ENCODE peak calls at places on chromosomes 7 and 10, in ten cellular contexts. X is right atrium auricular region; F is H9; I is cardiac muscle cell; U is activated CD8-positive, alpha-beta T cell treated with anti-CD3 and anti-CD28 coated beads for 36 hours; B is bronchial epithelial cell; Q is HFF-Myc; W is OCI-LY7; Z is spleen; M is lower lobe of right lung. G is an unnamed sample.
A peak's percentile ranks its signal among the peaks of the same experiment; 100 is the strongest.

GRCh38 chr10:118805146-118805545 is 50.4 kb upstream of the CACUL1 start:
- DNase-seq in X (no peak), F (no peak), I (no peak), U (no peak), B (no peak), Q (no peak), W (no peak), Z (no peak), M (no peak), G (no peak)

GRCh38 chr10:23331567-23332290 is 12.9 kb downstream of the C10orf67 start:
- DNase-seq in X (no peak), F (no peak), I (peak; percentile 91), U (no peak), B (peak; percentile 99), Q (no peak), W (no peak), Z (no peak), M (no peak), G (no peak)

GRCh38 chr10:24513155-24513554 is 210.5 kb downstream of the ARHGAP21 start:
- DNase-seq in X (no peak), F (no peak), I (peak; percentile 47), U (peak; percentile 19), B (peak; percentile 10), Q (peak; percentile 9), W (no peak), Z (no peak), M (no peak), G (no peak)

GRCh38 chr7:73708961-73709360 is 10.5 kb downstream of the STX1A start:
- DNase-seq in X (no peak), F (no peak), I (no peak), U (no peak), B (no peak), Q (no peak), W (no peak), Z (no peak), M (no peak), G (no peak)

GRCh38 chr7:92609921-92610518 is 19.8 kb upstream of the FAM133B start:
- DNase-seq in X (no peak), F (no peak), I (peak; percentile 46), U (no peak), B (peak; percentile 47), Q (no peak), W (peak; percentile 52), Z (no peak), M (no peak), G (no peak)

GRCh38 chr7:34357068-34357467 is 300.9 kb upstream of the NPSR1 start:
- DNase-seq in X (no peak), F (no peak), I (no peak), U (no peak), B (peak; percentile 50), Q (no peak), W (no peak), Z (no peak), M (no peak), G (no peak)

GRCh38 chr7:3461923-3462322 is 160.9 kb downstream of the SDK1 start:
- DNase-seq in X (no peak), F (no peak), I (no peak), U (peak; percentile 87), B (no peak), Q (no peak), W (no peak), Z (no peak), M (no peak), G (no peak)

GRCh38 chr7:47292832-47293309 is 289.0 kb downstream of the TNS3 start:
- DNase-seq in X (no peak), F (no peak), I (peak; percentile 34), U (no peak), B (peak; percentile 5), Q (no peak), W (no peak), Z (no peak), M (no peak), G (no peak)

GRCh38 chr7:57424515-57425238 is 25.3 kb upstream of the ZNF716 start:
- DNase-seq in X (no peak), F (no peak), I (no peak), U (no peak), B (no peak), Q (no peak), W (no peak), Z (no peak), M (no peak), G (no peak)

GRCh38 chr7:57425239-57425944 is 24.6 kb upstream of the ZNF716 start:
- DNase-seq in X (no peak), F (no peak), I (no peak), U (no peak), B (no peak), Q (no peak), W (no peak), Z (no peak), M (no peak), G (no peak)

GRCh38 chr7:57427146-57427545 is 22.8 kb upstream of the ZNF716 start:
- DNase-seq in X (no peak), F (no peak), I (no peak), U (no peak), B (no peak), Q (no peak), W (no peak), Z (no peak), M (no peak), G (no peak)

GRCh38 chr7:57426629-57427003 is 23.4 kb upstream of the ZNF716 start:
- DNase-seq in X (no peak), F (no peak), I (no peak), U (no peak), B (no peak), Q (no peak), W (no peak), Z (no peak), M (no peak), G (no peak)

GRCh38 chr7:57425969-57426628 is 23.9 kb upstream of the ZNF716 start:
- DNase-seq in X (no peak), F (no peak), I (no peak), U (peak; percentile 2), B (no peak), Q (no peak), W (no peak), Z (no peak), M (no peak), G (no peak)
- TF ChIP-seq CTCF in X (no peak), F (no peak), I (no peak), U (peak; percentile 48), B (peak; percentile 7), Q (peak; percentile 21), W (peak; percentile 63), Z (no peak), M (peak; percentile 21), G (peak; percentile 19)

GRCh38 chr7:37446371-37446770 is 2.3 kb downstream of the ELMO1 start:
- DNase-seq in X (no peak), F (no peak), I (peak; percentile 29), U (no peak), B (no peak), Q (no peak), W (no peak), Z (no peak), M (no peak), G (no peak)
- TF ChIP-seq CTCF in X (no peak), F (no peak), I (no peak), U (no peak), B (no peak), Q (no peak), W (no peak), Z (no peak), M (no peak), G (no peak)

DNA sequence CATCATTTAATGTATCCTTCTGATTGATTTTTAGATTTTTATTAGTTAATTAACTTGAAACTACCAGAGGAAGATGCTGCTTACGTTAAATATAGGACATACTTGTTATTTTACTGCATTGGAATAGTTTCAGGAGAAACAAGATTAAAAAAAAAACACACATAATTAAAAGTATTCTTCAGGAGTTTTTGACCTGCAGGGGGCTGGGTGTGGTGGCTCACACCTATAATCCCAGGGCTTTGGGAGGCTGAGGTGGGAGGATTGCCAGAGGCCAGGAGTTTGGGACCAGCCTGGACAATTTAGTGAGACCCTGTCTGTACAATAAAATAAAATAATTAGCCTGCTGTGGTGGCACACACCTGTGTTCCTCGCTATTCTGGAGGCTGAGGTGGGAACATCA is 10.7 kb downstream of the CBLL1 start:
- DNase-seq in X (no peak), F (no peak), I (no peak), U (no peak), B (no peak), Q (no peak), W (no peak), Z (no peak), M (no peak), G (no peak)
- TF ChIP-seq CTCF in X (no peak), F (peak; percentile 36), I (peak; percentile 17), U (no peak), B (no peak), Q (no peak), W (peak; percentile 25), Z (no peak), M (no peak), G (no peak)

GRCh38 chr10:69124558-69125121 is 662 bp downstream of the VPS26A start:
- DNase-seq in X (no peak), F (peak; percentile 41), I (peak; percentile 71), U (peak; percentile 78), B (peak; percentile 71), Q (peak; percentile 26), W (peak; percentile 57), Z (peak; percentile 85), M (peak; percentile 62), G (peak; percentile 65)

GRCh38 chr10:69123306-69123746 is 652 bp upstream of the VPS26A start:
- DNase-seq in X (no peak), F (no peak), I (peak; percentile 77), U (no peak), B (peak; percentile 52), Q (peak; percentile 26), W (no peak), Z (no peak), M (no peak), G (peak; percentile 50)

GRCh38 chr10:69119896-69120295 is 4.1 kb upstream of the VPS26A start:
- DNase-seq in X (no peak), F (no peak), I (no peak), U (no peak), B (peak; percentile 80), Q (no peak), W (no peak), Z (no peak), M (no peak), G (no peak)

GRCh38 chr10:69125554-69125953 is 1.6 kb downstream of the VPS26A start:
- DNase-seq in X (no peak), F (no peak), I (no peak), U (no peak), B (no peak), Q (no peak), W (no peak), Z (no peak), M (no peak), G (no peak)

DNA sequence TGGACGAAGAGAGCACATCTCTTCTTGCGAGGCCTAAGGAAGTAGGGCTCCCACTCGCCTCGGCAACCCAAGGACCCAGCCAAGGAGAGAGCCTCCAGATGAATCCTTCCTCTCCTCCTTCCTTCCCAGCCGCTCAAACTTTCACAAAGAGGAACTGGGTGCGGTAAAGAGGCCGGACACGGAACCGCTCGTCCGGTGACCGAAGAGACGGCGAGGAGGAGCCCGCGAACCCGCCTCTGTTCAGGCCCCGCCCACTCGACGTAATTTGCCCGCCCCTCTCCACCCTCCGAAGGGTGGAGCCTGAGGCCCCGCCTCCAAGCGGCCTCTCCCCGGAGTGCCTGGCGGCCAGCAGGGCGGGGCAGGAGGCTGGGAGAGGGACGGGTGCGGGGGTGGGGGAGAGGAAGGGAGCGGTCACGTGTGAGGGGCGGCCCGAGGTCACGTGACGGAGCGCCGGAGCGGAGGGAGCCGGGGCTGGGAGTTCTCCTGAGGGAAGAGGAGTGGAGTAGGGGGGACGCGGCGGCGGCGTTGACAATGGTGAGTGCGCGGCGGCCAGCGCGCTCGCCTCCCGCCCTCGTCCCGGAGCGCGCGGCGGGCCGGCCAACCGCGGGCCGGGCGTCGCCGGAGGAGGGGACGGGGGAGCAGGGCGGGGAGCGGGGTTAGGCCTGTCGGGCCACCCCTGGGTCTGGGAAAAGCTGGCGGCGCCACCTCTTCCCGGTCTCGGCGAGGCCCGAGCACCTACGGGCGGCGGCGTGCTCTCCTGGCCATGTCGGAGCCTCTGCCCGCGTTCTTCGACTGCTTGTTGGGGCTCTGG is at the start of gene VPS26A:
- DNase-seq in X (peak; percentile 98), F (peak; percentile 99), I (peak; percentile 99), U (peak; percentile 99), B (peak; percentile 87), Q (peak; percentile 80), W (peak; percentile 97), Z (peak; percentile 100), M (peak; percentile 99), G (peak; percentile 100)
- TF ChIP-seq CTCF in X (no peak), F (no peak), I (no peak), U (peak; percentile 5), B (peak; percentile 51), Q (no peak), W (no peak), Z (peak; percentile 33), M (peak; percentile 31), G (peak; percentile 66)

G was measured in GM10248.